ENCODE peak calls at places on chromosomes 3 and 15, in eight cellular contexts. Q is CD4-positive, CD25-positive, alpha-beta regulatory T cell; I is stomach; M is CD8-positive, alpha-beta T cell; J is breast epithelium; R is substantia nigra; G is neuronal stem cell; N is uterus. V is an unnamed sample.

GRCh38 chr3:66128623-66129022 is 89.9 kb upstream of the MAGI1 start:
- DNase-seq in M (no peak), G (no peak), Q (no peak), R (no peak), I (no peak), J (no peak), N (no peak), V (no peak)

GRCh38 chr3:111737712-111738097 is 121.4 kb upstream of the PHLDB2 start:
- DNase-seq in G (no peak), I (peak), M (no peak), R (no peak), N (peak), Q (no peak), J (peak), V (peak)

GRCh38 chr15:51450001-51450400 is 108.5 kb downstream of the GLDN start:
- DNase-seq in R (no peak), I (no peak), N (no peak), Q (no peak), J (no peak), M (no peak), G (no peak), V (no peak)

GRCh38 chr3:41986566-41986965 is 24.7 kb upstream of the ULK4 start:
- DNase-seq in J (no peak), I (no peak), G (no peak), R (no peak), M (no peak), Q (no peak), N (no peak), V (no peak)

GRCh38 chr3:47910777-47911440 is 105.3 kb downstream of the MAP4 start:
- DNase-seq in N (no peak), J (no peak), G (no peak), R (no peak), Q (no peak), I (no peak), M (no peak), V (no peak)

GRCh38 chr15:92393287-92393993 is at the start of gene ST8SIA2:
- DNase-seq in I (no peak), Q (no peak), R (no peak), G (peak), N (no peak), M (no peak), J (no peak), V (no peak)

GRCh38 chr3:66437341-66437929 is 63.4 kb downstream of the LRIG1 start:
- DNase-seq in Q (no peak), I (no peak), N (no peak), J (no peak), G (no peak), R (no peak), M (no peak), V (no peak)

GRCh38 chr3:48367201-48367600 is 4.8 kb upstream of the FBXW12 start:
- DNase-seq in J (no peak), M (no peak), G (no peak), Q (no peak), R (no peak), N (no peak), I (peak), V (no peak)

GRCh38 chr3:47434849-47435248 is 40.9 kb downstream of the SCAP start:
- DNase-seq in M (no peak), G (no peak), R (no peak), N (no peak), Q (no peak), J (peak), I (no peak), V (no peak)

GRCh38 chr3:42014949-42015533 is 53.1 kb upstream of the ULK4 start:
- DNase-seq in G (no peak), N (peak), Q (no peak), M (no peak), I (peak), J (no peak), R (no peak), V (peak)

GRCh38 chr3:31433679-31433992 is 99.1 kb upstream of the STT3B start:
- DNase-seq in M (no peak), G (no peak), N (no peak), J (no peak), I (no peak), R (no peak), Q (no peak), V (no peak)

GRCh38 chr3:196932600-196932999 is 9.7 kb downstream of the NCBP2 start:
- DNase-seq in G (no peak), N (no peak), I (no peak), J (no peak), M (no peak), Q (no peak), R (no peak), V (no peak)

GRCh38 chr3:104564045-104564643 is 802.6 kb upstream of the ALCAM start:
- DNase-seq in N (no peak), G (no peak), J (no peak), I (peak), Q (peak), M (peak), R (peak), V (no peak)

GRCh38 chr3:139346771-139347170 is 3.0 kb downstream of the MRPS22 start:
- DNase-seq in R (no peak), N (no peak), G (no peak), M (no peak), J (no peak), Q (no peak), I (no peak), V (no peak)

GRCh38 chr3:85808750-85809149 is 850.0 kb downstream of the CADM2 start:
- DNase-seq in Q (no peak), N (no peak), J (no peak), G (no peak), I (no peak), R (no peak), M (no peak), V (no peak)

GRCh38 chr15:62853833-62854210 is 188.7 kb upstream of the TPM1 start:
- DNase-seq in N (no peak), I (no peak), R (no peak), Q (no peak), M (no peak), J (no peak), G (no peak), V (no peak)

GRCh38 chr3:30664449-30664848 is 58.0 kb downstream of the TGFBR2 start:
- DNase-seq in G (no peak), R (no peak), Q (peak), J (no peak), M (peak), I (no peak), N (no peak), V (no peak)

GRCh38 chr15:70715840-70716510 is 47.4 kb downstream of the UACA start:
- DNase-seq in G (no peak), Q (no peak), M (no peak), N (no peak), J (no peak), R (no peak), I (no peak), V (no peak)

GRCh38 chr15:63233667-63234419 is 43.6 kb upstream of the APH1B start:
- DNase-seq in M (no peak), Q (no peak), I (no peak), G (no peak), N (no peak), R (no peak), J (no peak), V (no peak)

GRCh38 chr3:57221883-57222282 is 5.6 kb upstream of the APPL1 start:
- DNase-seq in N (no peak), J (no peak), R (no peak), G (no peak), I (no peak), Q (no peak), M (no peak), V (no peak)

GRCh38 chr3:52026016-52026415 is 30.3 kb upstream of the RPL29 start:
- DNase-seq in M (no peak), Q (no peak), I (no peak), G (no peak), R (no peak), J (no peak), N (no peak), V (no peak)

GRCh38 chr3:119145500-119146167 is at the start of gene TEX55:
- DNase-seq in R (no peak), M (no peak), I (no peak), G (no peak), J (no peak), Q (peak), N (no peak), V (no peak)

GRCh38 chr3:147356909-147357733 is 49.2 kb downstream of the ZIC4 start:
- DNase-seq in N (no peak), I (no peak), R (no peak), G (no peak), M (no peak), J (no peak), Q (no peak), V (no peak)

GRCh38 chr3:39208463-39209055 is 16.2 kb upstream of the XIRP1 start:
- DNase-seq in R (peak), J (no peak), N (no peak), I (peak), M (no peak), Q (peak), G (peak), V (no peak)

GRCh38 chr3:187064210-187065115 is 74.8 kb downstream of the RPL39L start:
- DNase-seq in J (no peak), G (no peak), R (no peak), Q (no peak), M (no peak), N (no peak), I (no peak), V (no peak)

GRCh38 chr15:77482570-77482969 is 61.9 kb downstream of the HMG20A start:
- DNase-seq in M (no peak), J (no peak), Q (no peak), I (no peak), R (no peak), N (no peak), G (no peak), V (no peak)

GRCh38 chr3:13149331-13150203 is 76.3 kb upstream of the IQSEC1 start:
- DNase-seq in R (no peak), G (no peak), Q (no peak), I (no peak), M (no peak), N (no peak), J (no peak), V (peak)

GRCh38 chr3:145898487-145898886 is 262.5 kb downstream of the PLOD2 start:
- DNase-seq in N (no peak), G (no peak), J (no peak), I (no peak), R (no peak), M (no peak), Q (no peak), V (no peak)

GRCh38 chr3:139301183-139301582 is 42.6 kb upstream of the MRPS22 start:
- DNase-seq in M (no peak), I (no peak), J (no peak), N (no peak), R (no peak), G (no peak), Q (no peak), V (no peak)

GRCh38 chr3:112437146-112438022 is 61.9 kb downstream of the BTLA start:
- DNase-seq in N (no peak), I (no peak), Q (no peak), G (no peak), R (no peak), M (no peak), J (no peak), V (no peak)

GRCh38 chr3:32865364-32865763 is 47.6 kb downstream of the TRIM71 start:
- DNase-seq in Q (no peak), N (no peak), J (no peak), G (no peak), I (peak), R (no peak), M (no peak), V (no peak)

GRCh38 chr3:151044706-151045105 is 40.8 kb upstream of the MED12L start:
- DNase-seq in M (no peak), Q (no peak), R (no peak), I (no peak), G (no peak), J (no peak), N (no peak), V (no peak)

GRCh38 chr3:63967675-63968611 is 55.4 kb downstream of the PSMD6 start:
- DNase-seq in N (peak), J (no peak), Q (peak), R (no peak), I (no peak), G (no peak), M (peak), V (no peak)

DNA sequence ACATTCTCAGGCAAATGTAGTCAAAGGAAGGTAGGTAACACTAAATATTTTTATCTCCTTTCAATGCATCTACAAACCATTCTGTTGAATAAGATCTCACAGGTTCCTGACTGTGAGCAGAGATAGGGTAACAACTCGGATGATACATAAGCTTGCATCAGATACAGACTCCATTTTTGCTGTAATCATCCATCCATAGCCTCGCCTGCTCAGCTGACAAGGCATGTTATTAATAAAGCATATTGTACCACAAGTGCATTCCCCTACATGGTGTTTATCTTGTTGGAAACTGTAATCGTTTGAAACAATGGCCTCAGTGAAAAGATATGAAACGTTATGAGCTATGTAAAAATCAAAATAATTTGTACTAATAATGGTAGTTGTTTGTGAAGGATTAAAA is 35.4 kb upstream of the TCF12 start:
- DNase-seq in N (no peak), I (no peak), Q (no peak), M (no peak), R (no peak), G (no peak), J (no peak), V (no peak)
- H3K27ac ChIP-seq in N (no peak), I (no peak), Q (no peak), M (no peak), R (no peak), G (no peak), J (no peak), V (no peak)

GRCh38 chr3:195352895-195353488 is 82.0 kb upstream of the XXYLT1 start:
- DNase-seq in G (no peak), J (no peak), Q (no peak), I (no peak), R (no peak), M (no peak), N (no peak), V (no peak)
- H3K27ac ChIP-seq in G (no peak), J (no peak), Q (no peak), I (no peak), R (no peak), M (no peak), N (no peak), V (no peak)

DNA sequence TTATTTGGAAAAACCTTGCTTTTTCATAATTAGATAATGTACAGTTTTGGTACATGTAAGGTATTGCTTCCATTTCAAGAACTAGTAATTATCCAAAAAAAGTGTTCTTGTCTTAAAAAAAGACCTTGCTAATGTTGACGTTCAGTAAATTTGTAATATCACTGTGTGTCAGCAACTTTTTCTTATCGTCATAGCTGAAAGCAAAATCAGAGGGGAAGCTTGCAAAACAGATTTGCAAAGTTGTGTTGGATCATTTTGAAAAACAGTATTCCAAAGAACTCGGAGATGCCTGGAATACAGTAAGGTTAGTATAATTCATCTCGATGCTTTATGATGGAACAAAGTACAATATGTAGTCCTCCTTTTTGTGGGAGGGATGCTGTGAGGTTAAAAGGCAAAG is 1.4 kb downstream of the NSUN3 start:
- DNase-seq in G (no peak), R (no peak), M (no peak), J (no peak), I (no peak), Q (no peak), N (no peak), V (no peak)
- H3K27ac ChIP-seq in G (no peak), R (no peak), M (no peak), J (no peak), I (peak), Q (peak), N (no peak), V (no peak)

GRCh38 chr3:72889310-72890165 is 1.7 kb downstream of the GXYLT2 start:
- DNase-seq in G (no peak), J (no peak), R (peak), I (no peak), N (no peak), Q (no peak), M (no peak), V (no peak)
- H3K27ac ChIP-seq in G (no peak), J (peak), R (peak), I (peak), N (peak), Q (no peak), M (no peak), V (peak)

DNA sequence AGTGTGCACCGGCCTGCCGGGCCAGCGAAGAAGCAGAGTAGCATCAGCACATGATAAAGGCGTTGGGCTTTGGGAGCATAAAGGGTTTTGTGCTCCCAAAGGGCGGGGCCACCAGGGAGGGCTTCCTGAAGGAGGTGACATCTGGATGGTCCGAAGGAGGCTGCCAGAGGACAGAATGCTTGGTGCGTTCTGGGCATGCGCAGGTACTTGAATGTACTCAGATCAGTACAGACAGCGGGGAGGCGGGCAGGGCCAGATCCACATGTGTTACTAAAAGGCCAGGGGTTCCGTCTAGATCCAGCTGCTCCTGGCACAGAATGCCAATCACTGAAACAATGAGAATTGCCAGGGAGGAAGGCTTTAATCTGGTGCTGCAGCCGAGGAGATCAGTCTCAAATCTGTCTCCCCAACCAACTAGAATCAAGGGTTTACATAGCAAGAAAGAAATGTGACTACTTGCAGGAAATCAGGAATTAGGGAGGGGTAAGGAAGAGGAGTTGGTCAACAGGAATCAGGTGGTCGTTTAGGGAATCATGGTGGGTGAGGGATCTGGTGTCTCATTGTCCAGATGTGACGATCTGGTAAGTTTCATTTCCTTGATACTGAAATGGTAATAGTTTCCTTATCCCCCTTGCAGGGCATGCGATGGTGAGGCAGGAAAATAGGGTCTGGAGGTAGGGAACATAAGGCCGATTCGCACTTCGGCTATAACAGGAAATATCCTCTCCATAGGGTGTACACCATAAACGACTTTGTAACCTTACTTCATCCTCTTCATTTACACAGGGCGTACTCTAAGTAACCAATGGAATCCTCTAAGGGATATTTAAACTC is at the start of the genes LRRC34 and LRRIQ4:
- DNase-seq in N (peak), J (no peak), R (peak), Q (peak), M (peak), G (peak), I (peak), V (peak)
- H3K27ac ChIP-seq in N (peak), J (peak), R (peak), Q (no peak), M (peak), G (peak), I (peak), V (peak)

GRCh38 chr3:141895731-141896130 is 19.3 kb downstream of the ATP1B3 start:
- DNase-seq in R (no peak), N (no peak), J (no peak), Q (no peak), I (no peak), M (no peak), G (no peak), V (no peak)

GRCh38 chr3:141900343-141900742 is 23.9 kb downstream of the ATP1B3 start:
- DNase-seq in G (no peak), R (no peak), I (no peak), M (no peak), J (no peak), N (no peak), Q (no peak), V (no peak)

DNA sequence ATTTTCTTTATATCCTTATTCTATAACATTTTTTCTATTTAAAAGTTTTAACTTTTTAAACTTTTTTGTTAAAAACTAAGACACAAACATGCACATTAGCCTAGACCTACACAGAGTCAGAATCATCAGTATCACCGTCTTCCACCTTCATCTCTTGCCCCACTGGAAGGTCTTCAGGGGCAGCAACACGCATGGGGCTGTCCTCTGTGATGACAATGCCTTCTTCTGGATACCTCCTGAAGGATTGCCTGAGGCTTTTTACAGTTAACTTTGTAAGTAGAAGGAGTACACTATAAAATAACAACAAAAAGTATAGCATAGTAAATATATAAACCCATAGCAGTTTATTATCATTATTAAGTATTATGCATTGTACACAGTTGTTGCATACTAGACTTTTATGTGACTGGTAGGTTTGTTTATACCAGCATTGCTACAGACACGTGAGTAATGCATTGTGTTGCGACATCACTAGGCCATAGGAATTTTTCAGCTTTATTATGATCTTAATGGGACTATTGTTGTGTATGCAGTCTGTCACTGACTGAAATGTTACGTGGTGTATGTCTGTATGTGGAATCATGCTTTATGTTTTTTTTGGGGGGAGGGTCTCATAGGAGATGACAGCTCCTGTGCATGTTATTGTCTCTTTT is 18.2 kb downstream of the ATP1B3 start:
- DNase-seq in M (no peak), R (no peak), G (no peak), I (no peak), Q (no peak), J (no peak), N (no peak), V (no peak)
- H3K27ac ChIP-seq in M (no peak), R (no peak), G (no peak), I (no peak), Q (no peak), J (no peak), N (no peak), V (no peak)

V was measured in coronary artery.